ENCODE peak calls at places on chromosomes 3 and 15, in four cellular contexts. C is choroid plexus epithelial cell, S is K562, Z is sigmoid colon. Y is an unnamed sample.

GRCh38 chr3:124281453-124282316 is 289.8 kb upstream of the ROPN1 start:
- DNase-seq in C (peak; percentile 71), S (peak; percentile 9), Z (no peak), Y (no peak)

GRCh38 chr3:150662410-150663200 is 41.1 kb downstream of the ERICH6 start:
- DNase-seq in C (no peak), S (no peak), Z (no peak), Y (no peak)

GRCh38 chr15:48680841-48681240 is 35.3 kb upstream of the FBN1 start:
- DNase-seq in C (peak; percentile 85), S (no peak), Z (no peak), Y (no peak)

GRCh38 chr15:75069301-75069925 is 46.0 kb downstream of the PPCDC start:
- DNase-seq in C (no peak), S (no peak), Z (no peak), Y (no peak)

GRCh38 chr3:30320392-30320791 is 286.0 kb upstream of the TGFBR2 start:
- DNase-seq in C (no peak), S (no peak), Z (no peak), Y (no peak)

GRCh38 chr3:195150194-195151118 is 120.5 kb downstream of the XXYLT1 start:
- DNase-seq in C (peak; percentile 91), S (peak; percentile 72), Z (peak; percentile 93), Y (peak; percentile 73)

GRCh38 chr3:46228259-46229222 is 13.7 kb upstream of the CCR3 start:
- DNase-seq in C (peak; percentile 60), S (no peak), Z (peak; percentile 77), Y (no peak)

GRCh38 chr15:90154861-90155626 is 46.1 kb upstream of the SEMA4B start:
- DNase-seq in C (peak; percentile 56), S (peak; percentile 21), Z (peak; percentile 78), Y (no peak)

GRCh38 chr15:45265506-45265905 is 13.5 kb downstream of the SLC28A2 start:
- DNase-seq in C (no peak), S (no peak), Z (no peak), Y (no peak)

GRCh38 chr3:188553569-188553968 is 399.6 kb downstream of the LPP start:
- DNase-seq in C (no peak), S (no peak), Z (no peak), Y (no peak)

GRCh38 chr3:129365779-129366178 is 62.7 kb downstream of the EFCAB12 start:
- DNase-seq in C (no peak), S (no peak), Z (no peak), Y (no peak)

GRCh38 chr15:36472672-36473071 is 106.8 kb upstream of the CDIN1 start:
- DNase-seq in C (peak; percentile 9), S (no peak), Z (no peak), Y (no peak)

GRCh38 chr15:72758195-72758594 is 25.4 kb downstream of the ADPGK start:
- DNase-seq in C (peak; percentile 87), S (no peak), Z (no peak), Y (no peak)

GRCh38 chr3:146524961-146525360 is 19.4 kb downstream of the PLSCR1 start:
- DNase-seq in C (no peak), S (no peak), Z (no peak), Y (no peak)

GRCh38 chr15:39669671-39670070 is 88.8 kb downstream of the THBS1 start:
- DNase-seq in C (no peak), S (no peak), Z (no peak), Y (no peak)

GRCh38 chr3:126030455-126030854 is 53.5 kb downstream of the SLC41A3 start:
- DNase-seq in C (no peak), S (no peak), Z (no peak), Y (no peak)

GRCh38 chr15:39118510-39118909 is 462.4 kb upstream of the THBS1 start:
- DNase-seq in C (peak; percentile 59), S (no peak), Z (no peak), Y (no peak)

GRCh38 chr3:58989173-58989572 is 60.7 kb downstream of the CFAP20DC start:
- DNase-seq in C (peak; percentile 70), S (no peak), Z (no peak), Y (no peak)

GRCh38 chr15:52261498-52262242 is 33.9 kb downstream of the MYO5C start:
- DNase-seq in C (peak; percentile 81), S (no peak), Z (peak; percentile 73), Y (peak; percentile 70)
- TF ChIP-seq CTCF in C (peak; percentile 14), S (no peak), Z (no peak), Y (no peak)

GRCh38 chr3:177306252-177306651 is 109.0 kb upstream of the TBL1XR1 start:
- DNase-seq in C (peak; percentile 72), S (no peak), Z (no peak), Y (no peak)

GRCh38 chr3:177308911-177309310 is 111.6 kb upstream of the TBL1XR1 start:
- DNase-seq in C (no peak), S (no peak), Z (no peak), Y (no peak)

GRCh38 chr3:177312491-177312890 is 115.2 kb upstream of the TBL1XR1 start:
- DNase-seq in C (no peak), S (no peak), Z (no peak), Y (no peak)

GRCh38 chr3:177307391-177307790 is 110.1 kb upstream of the TBL1XR1 start:
- DNase-seq in C (no peak), S (no peak), Z (no peak), Y (no peak)
- TF ChIP-seq CTCF in C (no peak), S (no peak), Z (no peak), Y (no peak)

DNA sequence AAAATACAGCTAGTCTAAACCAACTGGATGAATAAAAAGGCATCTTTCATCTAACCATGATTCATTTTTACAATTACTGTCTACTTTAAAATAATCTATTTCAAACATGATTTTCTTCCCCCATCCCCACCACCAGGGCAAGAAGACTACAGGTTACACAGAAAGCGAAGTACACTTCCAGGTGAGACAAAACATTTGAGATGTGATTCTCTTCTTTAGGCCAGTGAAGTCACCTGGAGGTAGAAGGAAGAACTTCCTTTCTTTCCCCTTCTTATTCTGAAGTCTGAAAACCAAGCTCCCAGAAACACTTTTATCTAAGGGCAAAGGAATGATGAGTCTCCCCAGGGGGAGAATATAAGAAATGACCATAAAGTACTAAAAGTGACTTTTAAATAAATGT is 36.7 kb downstream of the SHQ1 start:
- DNase-seq in C (no peak), S (no peak), Z (no peak), Y (no peak)
- TF ChIP-seq CTCF in C (no peak), S (no peak), Z (no peak), Y (peak; percentile 55)

GRCh38 chr3:172808969-172809546 is 58.5 kb downstream of the ECT2 start:
- DNase-seq in C (peak; percentile 80), S (no peak), Z (no peak), Y (no peak)
- TF ChIP-seq CTCF in C (peak; percentile 42), S (no peak), Z (no peak), Y (peak; percentile 51)

Y was measured in endothelial cell.